ENCODE peak calls at places on chromosomes 2 and 18, in eight cellular contexts. G, L, Q, U, N, Z, M and R are unnamed samples.
A peak's percentile ranks its signal among the peaks of the same experiment; 100 is the strongest.

GRCh38 chr2:32825291-32825712 is 121.5 kb upstream of the LTBP1 start:
- DNase-seq in G (no peak), L (peak; percentile 45), Q (no peak), U (no peak), N (peak; percentile 56), Z (no peak), M (no peak), R (no peak)

GRCh38 chr2:122168799-122169198 is 413.3 kb downstream of the TSN start:
- DNase-seq in G (no peak), L (no peak), Q (no peak), U (peak; percentile 42), N (no peak), Z (no peak), M (no peak), R (peak; percentile 55)

GRCh38 chr2:54176577-54176976 is 61.2 kb downstream of the ACYP2 start:
- DNase-seq in G (no peak), L (peak; percentile 39), Q (peak; percentile 13), U (peak; percentile 78), N (peak; percentile 48), Z (no peak), M (no peak), R (peak; percentile 31)

GRCh38 chr2:205925373-205926337 is 160.3 kb downstream of the INO80D start:
- DNase-seq in G (peak; percentile 87), L (peak; percentile 49), Q (no peak), U (peak; percentile 80), N (peak; percentile 80), Z (peak; percentile 62), M (peak; percentile 75), R (peak; percentile 94)

GRCh38 chr18:73774836-73775509 is 372.7 kb downstream of the FBXO15 start:
- DNase-seq in G (no peak), L (no peak), Q (no peak), U (no peak), N (peak; percentile 27), Z (no peak), M (no peak), R (no peak)

GRCh38 chr2:85690932-85691331 is 3.2 kb upstream of the GNLY start:
- DNase-seq in G (no peak), L (no peak), Q (no peak), U (no peak), N (no peak), Z (no peak), M (no peak), R (no peak)

GRCh38 chr2:195482050-195482449 is 175.0 kb upstream of the SLC39A10 start:
- DNase-seq in G (no peak), L (peak; percentile 14), Q (no peak), U (no peak), N (no peak), Z (no peak), M (no peak), R (no peak)

GRCh38 chr2:16584824-16585546 is 80.6 kb downstream of the CYRIA start:
- DNase-seq in G (no peak), L (no peak), Q (no peak), U (no peak), N (no peak), Z (no peak), M (no peak), R (no peak)

GRCh38 chr2:239690651-239691631 is 290.1 kb upstream of the HDAC4 start:
- DNase-seq in G (peak; percentile 7), L (no peak), Q (no peak), U (no peak), N (no peak), Z (no peak), M (no peak), R (no peak)

GRCh38 chr2:32061973-32062861 is 1.1 kb upstream of the SPAST start:
- DNase-seq in G (no peak), L (peak; percentile 61), Q (no peak), U (peak; percentile 18), N (peak; percentile 67), Z (peak; percentile 11), M (peak; percentile 42), R (peak; percentile 61)

GRCh38 chr18:6629635-6630140 is 99.8 kb upstream of the ARHGAP28 start:
- DNase-seq in G (no peak), L (peak; percentile 82), Q (no peak), U (no peak), N (no peak), Z (no peak), M (peak; percentile 82), R (no peak)

GRCh38 chr2:47303341-47304148 is 99.4 kb upstream of the MSH2 start:
- DNase-seq in G (no peak), L (no peak), Q (no peak), U (no peak), N (no peak), Z (no peak), M (peak; percentile 38), R (no peak)

GRCh38 chr18:24514439-24514838 is 54.0 kb downstream of the HRH4 start:
- DNase-seq in G (no peak), L (peak; percentile 36), Q (peak; percentile 84), U (peak; percentile 28), N (no peak), Z (peak; percentile 54), M (peak; percentile 69), R (peak; percentile 65)

GRCh38 chr18:63888473-63889190 is 1.1 kb downstream of the SERPINB2 start:
- DNase-seq in G (no peak), L (no peak), Q (no peak), U (no peak), N (no peak), Z (no peak), M (peak; percentile 97), R (no peak)

GRCh38 chr2:209845666-209846065 is 74.0 kb downstream of the UNC80 start:
- DNase-seq in G (no peak), L (no peak), Q (no peak), U (no peak), N (no peak), Z (no peak), M (peak; percentile 23), R (no peak)

GRCh38 chr18:13579874-13580273 is 146.5 kb downstream of the FAM210A start:
- DNase-seq in G (no peak), L (no peak), Q (no peak), U (no peak), N (no peak), Z (no peak), M (no peak), R (no peak)

GRCh38 chr2:9761547-9761946 is 81.7 kb upstream of the TAF1B start:
- DNase-seq in G (no peak), L (no peak), Q (no peak), U (no peak), N (peak; percentile 52), Z (no peak), M (no peak), R (no peak)

GRCh38 chr2:236934166-236934565 is 151.5 kb upstream of the COPS8 start:
- DNase-seq in G (no peak), L (no peak), Q (no peak), U (no peak), N (no peak), Z (no peak), M (no peak), R (no peak)

GRCh38 chr2:26816893-26817292 is 31.0 kb downstream of the CENPA start:
- DNase-seq in G (no peak), L (no peak), Q (peak; percentile 59), U (peak; percentile 61), N (no peak), Z (peak; percentile 31), M (peak; percentile 46), R (peak; percentile 85)

GRCh38 chr2:26820932-26821331 is 27.0 kb upstream of the DPYSL5 start:
- DNase-seq in G (no peak), L (no peak), Q (no peak), U (no peak), N (no peak), Z (no peak), M (no peak), R (no peak)

GRCh38 chr2:26818255-26818654 is 29.7 kb upstream of the DPYSL5 start:
- DNase-seq in G (no peak), L (no peak), Q (no peak), U (no peak), N (no peak), Z (no peak), M (no peak), R (no peak)

GRCh38 chr2:26818972-26819371 is 29.0 kb upstream of the DPYSL5 start:
- DNase-seq in G (no peak), L (no peak), Q (no peak), U (no peak), N (no peak), Z (no peak), M (no peak), R (no peak)
- H3K27me3 ChIP-seq in G (peaks cover 5% of the 10 kb centered on the region), L (peaks cover 4% of the 10 kb centered on the region), Q (no peaks in the 10 kb centered on the region), U (no peaks in the 10 kb centered on the region), N (no peaks in the 10 kb centered on the region), Z (peaks cover 4% of the 10 kb centered on the region), M (no peaks in the 10 kb centered on the region), R (no peaks in the 10 kb centered on the region)

DNA sequence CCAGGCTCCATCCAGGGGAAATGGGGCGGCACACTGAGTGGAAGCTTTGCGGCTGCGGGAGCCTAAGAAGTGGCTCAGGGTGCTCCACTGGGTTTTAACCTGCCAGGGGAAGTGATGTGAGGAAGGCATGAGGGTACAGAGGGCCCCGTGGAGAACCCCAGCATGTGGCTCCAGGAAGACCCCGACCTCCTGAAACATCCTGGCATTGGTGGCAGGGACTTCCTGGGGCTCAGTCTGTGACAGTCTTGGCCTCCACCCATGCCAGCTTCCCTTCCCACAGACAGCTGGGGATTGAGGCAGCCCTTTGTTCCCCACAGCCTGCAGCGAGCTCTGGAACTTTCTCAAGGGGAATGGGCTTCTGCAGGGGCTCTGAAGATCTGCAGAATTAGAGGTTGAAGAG is 146.6 kb downstream of the TNS1 start:
- DNase-seq in G (no peak), L (no peak), Q (no peak), U (no peak), N (no peak), Z (no peak), M (no peak), R (no peak)
- H3K4me3 ChIP-seq in G (peak overlapping the region; percentile 41), L (no peak overlapping the region), Q (no peak overlapping the region), U (no peak overlapping the region), N (no peak overlapping the region), Z (no peak overlapping the region), M (no peak overlapping the region), R (no peak overlapping the region)

GRCh38 chr18:75785175-75785574 is 357.7 kb upstream of the SMIM21 start:
- DNase-seq in G (no peak), L (no peak), Q (no peak), U (no peak), N (no peak), Z (peak; percentile 25), M (no peak), R (no peak)
- H3K27me3 ChIP-seq in G (no peaks in the 10 kb centered on the region), L (no peaks in the 10 kb centered on the region), Q (no peaks in the 10 kb centered on the region), U (no peaks in the 10 kb centered on the region), N (no peaks in the 10 kb centered on the region), Z (no peaks in the 10 kb centered on the region), M (no peaks in the 10 kb centered on the region), R (no peaks in the 10 kb centered on the region)

GRCh38 chr2:24179683-24180082 is 4.8 kb downstream of the FAM228A start:
- DNase-seq in G (no peak), L (no peak), Q (no peak), U (no peak), N (no peak), Z (peak; percentile 16), M (no peak), R (no peak)

GRCh38 chr2:24176326-24176725 is 1.5 kb downstream of the FAM228A start:
- DNase-seq in G (no peak), L (no peak), Q (no peak), U (peak; percentile 73), N (no peak), Z (no peak), M (no peak), R (no peak)

GRCh38 chr2:24175631-24176030 is 778 bp downstream of the FAM228A start:
- DNase-seq in G (no peak), L (no peak), Q (no peak), U (no peak), N (no peak), Z (no peak), M (no peak), R (no peak)

GRCh38 chr2:24169031-24169430 is 5.8 kb upstream of the FAM228A start:
- DNase-seq in G (no peak), L (no peak), Q (no peak), U (peak; percentile 61), N (no peak), Z (no peak), M (no peak), R (no peak)

GRCh38 chr2:24174851-24175277 is at the start of gene FAM228A:
- DNase-seq in G (no peak), L (no peak), Q (no peak), U (no peak), N (no peak), Z (no peak), M (no peak), R (peak; percentile 63)
- H3K4me3 ChIP-seq in G (no peak within 1 kb of the TSS), L (peak within 1 kb of the TSS; percentile 19), Q (no peak within 1 kb of the TSS), U (no peak within 1 kb of the TSS), N (no peak within 1 kb of the TSS), Z (no peak within 1 kb of the TSS), M (no peak within 1 kb of the TSS), R (no peak within 1 kb of the TSS)